ENCODE peak calls at places on chromosomes 12 and 14, in eight cellular contexts. One of them, this sample, is unnamed.
A peak's percentile ranks its signal among the peaks of the same experiment; 100 is the strongest.

GRCh38 chr12:62128186-62128965 is 131.8 kb upstream of the USP15 start:
- DNase-seq in transverse colon: no peak
- DNase-seq in HCT116: no peak
- DNase-seq in upper lobe of left lung: no peak
- DNase-seq in K562: no peak
- DNase-seq in stomach: no peak
- DNase-seq in suprapubic skin: no peak
- DNase-seq in HL-60: no peak
- DNase-seq in this sample: no peak

GRCh38 chr12:57766464-57767311 is at the start of gene CYP27B1:
- DNase-seq in HL-60: no peak
- DNase-seq in transverse colon: no peak
- DNase-seq in K562: peak; percentile 68
- DNase-seq in suprapubic skin: no peak
- DNase-seq in stomach: no peak
- DNase-seq in upper lobe of left lung: peak; percentile 80
- DNase-seq in HCT116: no peak
- DNase-seq in this sample: no peak

GRCh38 chr14:78048120-78048519 is 122.1 kb upstream of the NRXN3 start:
- DNase-seq in suprapubic skin: no peak
- DNase-seq in transverse colon: no peak
- DNase-seq in stomach: no peak
- DNase-seq in upper lobe of left lung: no peak
- DNase-seq in HL-60: no peak
- DNase-seq in HCT116: no peak
- DNase-seq in K562: peak; percentile 67
- DNase-seq in this sample: no peak

GRCh38 chr14:49581209-49581960 is 4.8 kb downstream of the RPS29 start:
- DNase-seq in HL-60: no peak
- DNase-seq in upper lobe of left lung: no peak
- DNase-seq in K562: peak; percentile 32
- DNase-seq in suprapubic skin: no peak
- DNase-seq in HCT116: no peak
- DNase-seq in transverse colon: no peak
- DNase-seq in stomach: no peak
- DNase-seq in this sample: no peak

GRCh38 chr12:102527256-102527720 is 46.9 kb upstream of the IGF1 start:
- DNase-seq in transverse colon: no peak
- DNase-seq in HL-60: no peak
- DNase-seq in upper lobe of left lung: no peak
- DNase-seq in K562: no peak
- DNase-seq in stomach: no peak
- DNase-seq in suprapubic skin: no peak
- DNase-seq in HCT116: no peak
- DNase-seq in this sample: no peak

GRCh38 chr14:21902561-21903199 is 229.1 kb upstream of the OR4E1 start:
- DNase-seq in stomach: no peak
- DNase-seq in suprapubic skin: no peak
- DNase-seq in K562: no peak
- DNase-seq in transverse colon: no peak
- DNase-seq in HL-60: no peak
- DNase-seq in HCT116: no peak
- DNase-seq in upper lobe of left lung: no peak
- DNase-seq in this sample: no peak

GRCh38 chr12:12081836-12082497 is 11.2 kb downstream of the BCL2L14 start:
- DNase-seq in HL-60: no peak
- DNase-seq in K562: peak; percentile 56
- DNase-seq in HCT116: peak; percentile 29
- DNase-seq in upper lobe of left lung: no peak
- DNase-seq in stomach: no peak
- DNase-seq in transverse colon: peak; percentile 78
- DNase-seq in suprapubic skin: no peak
- DNase-seq in this sample: no peak

GRCh38 chr12:128783129-128783574 is 40.6 kb downstream of the SLC15A4 start:
- DNase-seq in HL-60: no peak
- DNase-seq in stomach: no peak
- DNase-seq in suprapubic skin: no peak
- DNase-seq in K562: no peak
- DNase-seq in HCT116: no peak
- DNase-seq in upper lobe of left lung: no peak
- DNase-seq in transverse colon: no peak
- DNase-seq in this sample: no peak

GRCh38 chr12:101680240-101680639 is 17.2 kb upstream of the CHPT1 start:
- DNase-seq in suprapubic skin: no peak
- DNase-seq in K562: no peak
- DNase-seq in HL-60: no peak
- DNase-seq in transverse colon: no peak
- DNase-seq in HCT116: no peak
- DNase-seq in upper lobe of left lung: no peak
- DNase-seq in stomach: no peak
- DNase-seq in this sample: no peak

GRCh38 chr12:131799828-131800593 is 28.2 kb upstream of the MMP17 start:
- DNase-seq in stomach: no peak
- DNase-seq in suprapubic skin: no peak
- DNase-seq in upper lobe of left lung: peak; percentile 76
- DNase-seq in transverse colon: no peak
- DNase-seq in K562: no peak
- DNase-seq in HL-60: no peak
- DNase-seq in HCT116: no peak
- DNase-seq in this sample: no peak
- TF ChIP-seq POLR2AphosphoS5 in stomach: no peak
- TF ChIP-seq POLR2AphosphoS5 in suprapubic skin: no peak
- TF ChIP-seq POLR2AphosphoS5 in upper lobe of left lung: no peak
- TF ChIP-seq POLR2AphosphoS5 in transverse colon: no peak
- TF ChIP-seq POLR2AphosphoS5 in K562: no peak
- TF ChIP-seq POLR2AphosphoS5 in HL-60: no peak
- TF ChIP-seq POLR2AphosphoS5 in HCT116: no peak
- TF ChIP-seq POLR2AphosphoS5 in this sample: no peak

DNA sequence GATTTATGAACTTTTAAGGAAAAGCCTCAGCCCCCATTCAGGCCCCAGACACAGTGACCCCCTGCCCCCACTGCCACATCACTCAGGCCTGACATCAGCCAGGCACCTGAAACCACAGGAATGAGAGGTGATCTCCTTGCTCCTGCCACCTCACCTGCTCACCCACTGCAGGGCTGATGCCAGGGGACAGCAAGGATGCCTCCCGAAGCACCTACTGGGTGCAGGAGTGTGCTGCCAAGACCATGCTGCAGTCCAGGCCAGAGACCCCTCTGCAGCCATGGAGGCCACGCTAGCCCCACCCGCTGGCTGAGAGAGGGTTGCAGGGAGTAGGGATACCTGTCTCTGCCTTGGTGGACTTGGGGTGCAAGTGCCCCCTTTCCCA is 18.6 kb upstream of the KRT7 start:
- DNase-seq in HL-60: no peak
- DNase-seq in HCT116: no peak
- DNase-seq in suprapubic skin: no peak
- DNase-seq in upper lobe of left lung: no peak
- DNase-seq in K562: no peak
- DNase-seq in transverse colon: no peak
- DNase-seq in stomach: no peak
- DNase-seq in this sample: peak; percentile 49
- TF ChIP-seq CTCF in HL-60: no peak
- TF ChIP-seq CTCF in HCT116: no peak
- TF ChIP-seq CTCF in suprapubic skin: no peak
- TF ChIP-seq CTCF in upper lobe of left lung: peak; percentile 10
- TF ChIP-seq CTCF in K562: no peak
- TF ChIP-seq CTCF in transverse colon: peak; percentile 18
- TF ChIP-seq CTCF in stomach: no peak
- TF ChIP-seq CTCF in this sample: no peak

GRCh38 chr14:54219281-54220121 is 177.3 kb upstream of the CDKN3 start:
- DNase-seq in upper lobe of left lung: peak; percentile 68
- DNase-seq in suprapubic skin: no peak
- DNase-seq in K562: no peak
- DNase-seq in HCT116: no peak
- DNase-seq in stomach: no peak
- DNase-seq in HL-60: no peak
- DNase-seq in transverse colon: no peak
- DNase-seq in this sample: no peak
- H3K4me3 ChIP-seq in upper lobe of left lung: peak overlapping the region; percentile 38
- H3K4me3 ChIP-seq in suprapubic skin: peak overlapping the region; percentile 21
- H3K4me3 ChIP-seq in K562: no peak overlapping the region
- H3K4me3 ChIP-seq in HCT116: no peak overlapping the region
- H3K4me3 ChIP-seq in stomach: peak overlapping the region; percentile 27
- H3K4me3 ChIP-seq in HL-60: no peak overlapping the region
- H3K4me3 ChIP-seq in transverse colon: peak overlapping the region; percentile 29
- H3K4me3 ChIP-seq in this sample: peak overlapping the region; percentile 27

DNA sequence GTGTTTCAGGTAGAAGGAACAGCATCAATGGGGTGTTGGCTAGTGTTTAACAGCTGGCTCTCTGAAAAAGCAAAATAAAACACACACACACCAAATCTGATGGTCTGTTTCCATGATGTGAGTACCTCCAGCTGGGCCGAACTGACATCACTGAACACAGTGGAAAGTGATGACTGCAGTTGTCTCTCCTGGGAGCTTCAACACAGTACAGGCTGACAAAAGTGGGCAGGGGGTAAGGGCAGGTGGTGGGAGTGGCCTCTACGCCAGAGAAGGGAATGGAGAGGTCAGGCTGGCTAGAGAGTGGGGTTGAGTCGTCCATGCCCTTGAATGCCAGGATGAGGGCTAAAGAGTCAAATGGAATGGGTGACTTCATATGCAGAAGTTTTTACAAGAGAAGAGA is 8.0 kb upstream of the HNF1A start:
- DNase-seq in HL-60: no peak
- DNase-seq in upper lobe of left lung: no peak
- DNase-seq in suprapubic skin: no peak
- DNase-seq in K562: no peak
- DNase-seq in stomach: no peak
- DNase-seq in transverse colon: no peak
- DNase-seq in HCT116: no peak
- DNase-seq in this sample: no peak
- TF ChIP-seq POLR2AphosphoS5 in HL-60: no peak
- TF ChIP-seq POLR2AphosphoS5 in upper lobe of left lung: no peak
- TF ChIP-seq POLR2AphosphoS5 in suprapubic skin: no peak
- TF ChIP-seq POLR2AphosphoS5 in K562: no peak
- TF ChIP-seq POLR2AphosphoS5 in stomach: no peak
- TF ChIP-seq POLR2AphosphoS5 in transverse colon: no peak
- TF ChIP-seq POLR2AphosphoS5 in HCT116: no peak
- TF ChIP-seq POLR2AphosphoS5 in this sample: no peak

This sample was measured in breast epithelium.